ENCODE peak calls at places on chromosomes 5 and 9, in seven cellular contexts. T is H9, Y is psoas muscle, N is cardiac muscle cell, D is fibroblast of pulmonary artery, J is upper lobe of right lung, I is right atrium auricular region. S is an unnamed sample.

GRCh38 chr5:78896128-78896527 is 89.0 kb downstream of the ARSB start:
- DNase-seq in Y (no peak), N (no peak), D (peak), I (no peak), J (no peak), T (no peak), S (peak)

GRCh38 chr5:176578391-176578808 is 29.3 kb downstream of the CDHR2 start:
- DNase-seq in J (peak), D (peak), I (no peak), Y (no peak), T (peak), N (peak), S (peak)

GRCh38 chr9:4375424-4376195 is 75.7 kb upstream of the GLIS3 start:
- DNase-seq in T (no peak), Y (no peak), D (peak), N (peak), J (no peak), I (no peak), S (peak)

GRCh38 chr9:109817146-109817845 is 37.3 kb downstream of the PALM2AKAP2 start:
- DNase-seq in T (no peak), N (no peak), D (peak), I (no peak), J (no peak), Y (no peak), S (peak)

GRCh38 chr9:123157216-123157615 is 111.2 kb downstream of the STRBP start:
- DNase-seq in J (no peak), T (no peak), D (peak), I (no peak), Y (no peak), N (no peak), S (peak)

GRCh38 chr5:103393131-103393754 is 134.7 kb downstream of the MACIR start:
- DNase-seq in D (peak), J (no peak), N (peak), T (peak), Y (no peak), I (no peak), S (no peak)

GRCh38 chr5:81209869-81210268 is 23.3 kb upstream of the CKMT2 start:
- DNase-seq in D (no peak), T (no peak), I (no peak), J (no peak), Y (no peak), N (no peak), S (no peak)

GRCh38 chr9:20573023-20573422 is 49.3 kb downstream of the MLLT3 start:
- DNase-seq in N (no peak), J (no peak), I (no peak), T (no peak), Y (no peak), D (no peak), S (no peak)

GRCh38 chr5:37658440-37658839 is 181.4 kb downstream of the GDNF start:
- DNase-seq in I (no peak), T (no peak), D (no peak), J (no peak), N (no peak), Y (no peak), S (peak)

GRCh38 chr5:97412959-97413358 is 229.9 kb upstream of the RIOK2 start:
- DNase-seq in J (no peak), I (no peak), D (no peak), Y (no peak), N (no peak), T (no peak), S (no peak)

GRCh38 chr5:34699155-34700077 is 43.3 kb downstream of the RAI14 start:
- DNase-seq in Y (no peak), N (peak), J (no peak), D (no peak), I (no peak), T (peak), S (no peak)

DNA sequence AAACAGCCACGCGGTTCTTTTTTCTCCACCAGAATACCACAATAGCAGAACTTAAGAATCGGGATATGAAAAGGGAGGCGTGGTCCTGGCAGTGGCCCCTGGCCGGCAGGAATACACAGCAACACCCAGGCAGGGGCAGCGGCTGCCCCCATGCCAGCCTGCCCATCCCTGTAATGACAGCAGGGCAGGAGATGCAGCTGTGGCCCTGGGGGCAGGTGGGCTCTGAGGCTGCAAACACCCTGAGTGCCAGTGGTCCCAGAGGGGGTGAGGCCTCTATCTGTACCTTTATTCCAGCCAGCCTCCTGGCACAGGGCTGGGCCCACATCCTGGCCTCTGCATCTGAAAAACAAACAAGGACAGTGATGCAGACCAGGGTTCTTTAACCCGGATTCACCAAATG is 12.4 kb downstream of the DIPK1B start:
- DNase-seq in Y (no peak), T (no peak), J (no peak), I (no peak), D (no peak), N (no peak), S (no peak)
- TF ChIP-seq CTCF in Y (no peak), T (no peak), J (no peak), I (no peak), D (no peak), N (no peak), S (no peak)

DNA sequence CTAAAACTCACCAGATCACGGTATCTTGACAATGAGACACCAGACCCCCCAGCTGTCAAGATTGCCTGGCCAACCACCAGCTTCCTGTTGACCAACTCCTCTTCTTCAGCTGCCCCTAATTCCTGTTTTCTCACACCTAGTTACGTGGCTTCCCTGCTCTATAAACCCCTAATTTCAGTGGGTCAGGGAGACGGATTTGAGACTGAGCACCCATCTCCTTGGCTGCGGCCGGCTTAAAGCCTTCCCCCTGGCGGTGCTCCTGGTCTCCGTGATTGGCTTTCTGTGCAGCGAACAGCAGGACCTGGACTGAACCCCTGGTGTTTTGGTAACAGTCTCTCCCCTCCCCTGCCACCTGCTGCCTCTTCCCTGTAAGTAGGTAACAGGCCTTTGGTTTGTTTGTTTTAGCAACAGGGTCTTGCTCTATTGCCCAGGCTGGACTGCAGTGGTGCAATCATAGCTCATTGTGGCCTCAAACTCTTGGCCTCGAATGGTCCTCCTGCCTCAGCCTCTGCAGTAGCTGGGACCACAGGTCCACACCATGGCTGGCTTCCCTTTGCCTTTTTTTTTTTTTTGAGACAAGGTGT is 4.9 kb upstream of the ENTPD2 start:
- DNase-seq in I (no peak), Y (no peak), N (no peak), D (no peak), J (no peak), T (no peak), S (no peak)
- TF ChIP-seq CTCF in I (no peak), Y (no peak), N (no peak), D (no peak), J (no peak), T (no peak), S (no peak)

GRCh38 chr9:111828193-111828592 is 33.5 kb upstream of the SHOC1 start:
- DNase-seq in Y (no peak), N (no peak), I (no peak), D (peak), T (no peak), J (no peak), S (peak)
- TF ChIP-seq CTCF in Y (peak), N (peak), I (peak), D (peak), T (no peak), J (no peak), S (no peak)

GRCh38 chr5:3024976-3025375 is 273.5 kb upstream of the IRX2 start:
- DNase-seq in N (no peak), I (no peak), D (no peak), J (no peak), Y (no peak), T (no peak), S (no peak)

GRCh38 chr5:3023678-3024077 is 272.2 kb upstream of the IRX2 start:
- DNase-seq in T (no peak), Y (no peak), J (no peak), N (no peak), I (no peak), D (no peak), S (no peak)

GRCh38 chr5:3025392-3025791 is 273.9 kb upstream of the IRX2 start:
- DNase-seq in N (no peak), I (no peak), D (no peak), T (no peak), Y (no peak), J (no peak), S (no peak)

GRCh38 chr5:3024541-3024940 is 273.1 kb upstream of the IRX2 start:
- DNase-seq in N (no peak), D (no peak), Y (no peak), J (no peak), I (no peak), T (no peak), S (no peak)

DNA sequence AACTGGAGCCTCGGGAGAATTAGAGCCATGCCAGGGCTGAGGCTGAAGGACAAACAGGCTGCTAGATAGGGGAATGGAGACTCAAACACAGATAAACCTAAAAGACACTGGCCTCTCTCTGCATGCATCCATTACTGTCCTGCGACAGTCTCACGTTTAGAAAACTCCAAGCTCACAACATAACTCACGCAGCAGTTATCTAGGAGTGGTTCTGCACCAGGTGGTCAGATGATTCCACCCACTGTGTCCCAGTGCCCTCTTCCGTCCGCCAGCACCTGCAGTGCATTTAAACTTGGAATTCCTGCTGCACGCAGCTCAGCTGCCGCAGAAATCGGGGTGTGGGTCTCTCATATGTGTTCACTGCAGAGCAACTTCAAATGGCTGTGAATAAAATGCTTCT is 272.6 kb upstream of the IRX2 start:
- DNase-seq in N (no peak), J (no peak), I (no peak), Y (no peak), D (no peak), T (no peak), S (no peak)
- TF ChIP-seq CTCF in N (no peak), J (no peak), I (no peak), Y (no peak), D (no peak), T (no peak), S (no peak)

DNA sequence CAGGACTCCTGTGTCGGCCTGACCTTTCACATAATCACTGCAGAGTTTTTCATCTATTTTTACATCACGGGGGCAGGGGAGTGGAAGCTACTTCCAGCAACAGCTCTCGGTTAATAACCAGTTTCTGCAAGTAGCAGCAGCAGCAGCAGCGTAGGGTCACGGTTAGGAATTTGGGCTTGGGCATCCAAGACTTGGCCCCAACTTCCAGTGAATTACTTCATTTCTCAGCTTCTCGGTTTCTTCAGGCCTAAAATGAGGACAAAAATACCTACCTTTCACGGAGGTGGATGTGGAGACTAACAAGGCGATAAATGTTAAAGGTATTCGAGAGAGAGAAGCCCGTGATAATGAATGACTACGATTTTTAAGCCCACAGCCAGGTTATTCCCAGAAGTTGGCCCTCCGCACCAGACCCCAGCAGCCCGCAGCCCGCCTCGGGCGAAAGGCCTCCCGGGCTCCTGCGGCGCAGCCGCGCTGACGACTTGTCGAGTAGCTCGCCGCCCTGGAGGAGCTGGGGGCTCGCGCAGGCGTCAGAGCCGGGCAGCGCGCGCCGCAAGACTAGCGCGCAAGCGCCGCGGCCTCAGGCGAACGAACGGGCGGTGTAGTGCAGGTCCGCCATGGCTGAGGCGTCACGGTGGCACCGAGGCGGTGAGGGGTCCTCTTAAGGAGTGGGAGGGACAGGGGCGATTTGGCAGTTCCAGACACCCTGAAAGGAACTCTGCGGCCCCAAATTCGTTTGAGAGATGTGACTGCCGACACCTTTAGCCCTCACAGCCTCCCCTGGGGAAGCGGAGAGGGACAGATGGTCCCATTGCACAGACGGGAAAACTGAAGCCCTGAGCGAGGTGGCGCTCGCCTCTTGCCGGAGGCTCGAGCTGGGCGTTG is at the start of gene PKD2L2:
- DNase-seq in Y (peak), N (peak), J (peak), T (peak), I (peak), D (peak), S (no peak)
- TF ChIP-seq CTCF in Y (peak), N (peak), J (no peak), T (no peak), I (peak), D (no peak), S (no peak)

GRCh38 chr5:158302029-158302428 is 443.1 kb upstream of the CLINT1 start:
- DNase-seq in Y (no peak), T (no peak), D (no peak), J (no peak), N (no peak), I (no peak), S (no peak)
- TF ChIP-seq CTCF in Y (no peak), T (no peak), D (no peak), J (no peak), N (no peak), I (no peak), S (no peak)

DNA sequence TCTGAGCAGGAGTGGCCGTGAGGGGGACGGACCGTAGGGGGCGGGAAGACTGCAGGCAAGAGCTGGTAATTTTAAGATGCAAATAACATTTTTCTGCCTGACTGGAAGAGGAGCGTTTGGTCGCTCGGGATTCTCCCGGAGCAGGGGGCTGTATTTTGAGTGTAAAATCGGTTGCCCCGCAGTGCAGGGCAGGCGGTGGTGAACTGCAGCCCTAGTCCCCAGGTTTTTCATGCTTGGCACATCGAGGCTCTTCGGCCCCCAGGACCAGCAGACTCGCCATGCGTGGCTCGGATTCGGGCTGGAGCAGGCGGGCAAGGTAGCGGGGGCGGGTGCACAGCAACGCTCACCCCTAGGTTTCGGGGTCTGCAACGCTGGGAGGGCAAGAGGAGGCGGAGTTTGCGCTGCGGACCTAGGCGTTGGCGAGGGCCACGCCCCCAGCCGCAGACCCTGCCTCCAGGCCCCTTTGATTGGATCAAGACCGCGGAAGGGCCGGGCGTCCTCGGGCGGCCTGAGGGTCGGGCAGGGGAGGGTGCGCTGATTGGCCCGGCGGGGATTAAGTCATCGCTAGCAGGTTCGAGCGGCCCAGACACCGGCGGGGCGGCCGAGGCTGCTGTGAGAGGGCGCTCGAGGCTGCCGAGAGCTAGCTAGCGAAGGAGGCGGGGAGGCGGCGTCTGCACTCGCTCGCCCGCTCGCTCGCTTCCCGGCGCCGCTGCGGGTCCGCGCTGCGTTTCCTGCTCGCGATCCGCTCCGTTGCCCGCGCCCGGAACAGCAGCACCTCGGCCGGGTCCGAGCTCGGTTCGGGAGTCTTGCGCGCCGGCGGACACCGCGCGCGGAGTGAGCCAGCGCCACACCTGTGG is at the start of gene ARHGAP26:
- DNase-seq in J (peak), N (peak), Y (peak), D (peak), T (peak), I (peak), S (peak)
- TF ChIP-seq CTCF in J (peak), N (peak), Y (peak), D (peak), T (peak), I (peak), S (peak)

GRCh38 chr5:41057940-41058339 is 13.2 kb downstream of the MROH2B start:
- DNase-seq in I (no peak), N (no peak), T (no peak), D (no peak), J (no peak), Y (no peak), S (no peak)

GRCh38 chr5:41057231-41057630 is 13.9 kb downstream of the MROH2B start:
- DNase-seq in J (no peak), D (peak), Y (no peak), I (no peak), T (no peak), N (no peak), S (no peak)
- TF ChIP-seq CTCF in J (no peak), D (no peak), Y (no peak), I (no peak), T (no peak), N (no peak), S (no peak)

DNA sequence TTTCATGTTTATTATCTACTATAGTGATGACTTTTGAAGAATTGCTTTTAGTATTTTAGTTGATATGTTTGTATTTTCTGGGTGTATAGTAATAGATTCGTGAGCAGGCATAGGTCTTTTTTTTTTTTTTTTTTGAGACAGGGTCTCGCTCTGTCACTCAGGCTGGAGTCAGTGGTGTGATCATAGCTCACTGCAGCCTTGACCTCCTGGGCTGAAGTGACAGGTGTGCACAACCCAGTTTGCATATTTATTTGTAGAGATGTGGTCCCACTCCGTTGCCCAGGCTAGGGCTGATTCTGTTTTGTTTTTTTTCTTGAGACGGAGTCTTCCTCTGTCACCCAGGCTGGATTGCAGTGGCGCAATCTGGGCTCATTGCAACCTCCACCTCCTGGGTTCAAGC is 11.9 kb downstream of the ERBIN start:
- DNase-seq in N (no peak), J (no peak), I (no peak), D (no peak), T (no peak), Y (no peak), S (no peak)
- TF ChIP-seq CTCF in N (no peak), J (no peak), I (no peak), D (no peak), T (no peak), Y (no peak), S (no peak)